ENCODE peak calls at places on chromosome 7, in four cellular contexts. One of them, this sample, is unnamed.

GRCh38 chr7:112759905-112760304 is 30.3 kb downstream of the TMEM168 start:
- DNase-seq in PC-3: no peak
- DNase-seq in adrenal gland: no peak
- DNase-seq in lung: no peak
- DNase-seq in this sample: no peak

GRCh38 chr7:22348379-22348778 is 8.6 kb downstream of the RAPGEF5 start:
- DNase-seq in PC-3: peak; percentile 66
- DNase-seq in adrenal gland: no peak
- DNase-seq in lung: no peak
- DNase-seq in this sample: no peak

GRCh38 chr7:47877336-47877735 is 70.9 kb downstream of the PKD1L1 start:
- DNase-seq in PC-3: no peak
- DNase-seq in adrenal gland: no peak
- DNase-seq in lung: peak; percentile 25
- DNase-seq in this sample: no peak

GRCh38 chr7:141402277-141402996 is 148.8 kb upstream of the AGK start:
- DNase-seq in PC-3: no peak
- DNase-seq in adrenal gland: no peak
- DNase-seq in lung: no peak
- DNase-seq in this sample: no peak

GRCh38 chr7:87474533-87475358 is 734 bp downstream of the ABCB4 start:
- DNase-seq in PC-3: peak; percentile 55
- DNase-seq in adrenal gland: peak; percentile 34
- DNase-seq in lung: no peak
- DNase-seq in this sample: no peak

GRCh38 chr7:81687062-81687461 is 82.8 kb downstream of the HGF start:
- DNase-seq in PC-3: no peak
- DNase-seq in adrenal gland: no peak
- DNase-seq in lung: no peak
- DNase-seq in this sample: no peak

GRCh38 chr7:129471402-129471827 is 30.9 kb upstream of the SMKR1 start:
- DNase-seq in PC-3: peak; percentile 83
- DNase-seq in adrenal gland: no peak
- DNase-seq in lung: no peak
- DNase-seq in this sample: no peak

GRCh38 chr7:145978769-145979168 is 137.8 kb upstream of the CNTNAP2 start:
- DNase-seq in PC-3: no peak
- DNase-seq in adrenal gland: no peak
- DNase-seq in lung: no peak
- DNase-seq in this sample: no peak

GRCh38 chr7:37918526-37918925 is 1.9 kb upstream of the SFRP4 start:
- DNase-seq in PC-3: no peak
- DNase-seq in adrenal gland: no peak
- DNase-seq in lung: no peak
- DNase-seq in this sample: no peak
- TF ChIP-seq CTCF in PC-3: peak; percentile 19
- TF ChIP-seq CTCF in adrenal gland: no peak
- TF ChIP-seq CTCF in lung: no peak
- TF ChIP-seq CTCF in this sample: no peak

GRCh38 chr7:152956006-152956405 is 196.5 kb downstream of the ACTR3B start:
- DNase-seq in PC-3: no peak
- DNase-seq in adrenal gland: no peak
- DNase-seq in lung: no peak
- DNase-seq in this sample: no peak
- TF ChIP-seq CTCF in PC-3: no peak
- TF ChIP-seq CTCF in adrenal gland: no peak
- TF ChIP-seq CTCF in lung: no peak
- TF ChIP-seq CTCF in this sample: no peak

GRCh38 chr7:3549598-3549997 is 248.5 kb downstream of the SDK1 start:
- DNase-seq in PC-3: no peak
- DNase-seq in adrenal gland: no peak
- DNase-seq in lung: no peak
- DNase-seq in this sample: no peak

GRCh38 chr7:3548815-3549214 is 247.8 kb downstream of the SDK1 start:
- DNase-seq in PC-3: no peak
- DNase-seq in adrenal gland: no peak
- DNase-seq in lung: no peak
- DNase-seq in this sample: no peak

GRCh38 chr7:3544202-3544601 is 243.2 kb downstream of the SDK1 start:
- DNase-seq in PC-3: no peak
- DNase-seq in adrenal gland: no peak
- DNase-seq in lung: no peak
- DNase-seq in this sample: no peak
- TF ChIP-seq CTCF in PC-3: peak; percentile 30
- TF ChIP-seq CTCF in adrenal gland: no peak
- TF ChIP-seq CTCF in lung: no peak
- TF ChIP-seq CTCF in this sample: no peak

GRCh38 chr7:52168085-52168484 is 851.5 kb upstream of the COBL start:
- DNase-seq in PC-3: no peak
- DNase-seq in adrenal gland: no peak
- DNase-seq in lung: no peak
- DNase-seq in this sample: no peak
- TF ChIP-seq CTCF in PC-3: peak; percentile 41
- TF ChIP-seq CTCF in adrenal gland: no peak
- TF ChIP-seq CTCF in lung: no peak
- TF ChIP-seq CTCF in this sample: peak; percentile 42

GRCh38 chr7:30564243-30564892 is 30.3 kb upstream of the GARS1 start:
- DNase-seq in PC-3: peak; percentile 88
- DNase-seq in adrenal gland: peak; percentile 81
- DNase-seq in lung: peak; percentile 83
- DNase-seq in this sample: peak; percentile 62

GRCh38 chr7:30562909-30563308 is 31.8 kb upstream of the GARS1 start:
- DNase-seq in PC-3: no peak
- DNase-seq in adrenal gland: no peak
- DNase-seq in lung: no peak
- DNase-seq in this sample: no peak

GRCh38 chr7:30563326-30563942 is 31.2 kb upstream of the GARS1 start:
- DNase-seq in PC-3: peak; percentile 87
- DNase-seq in adrenal gland: no peak
- DNase-seq in lung: no peak
- DNase-seq in this sample: no peak

GRCh38 chr7:30561389-30561788 is 33.3 kb upstream of the GARS1 start:
- DNase-seq in PC-3: no peak
- DNase-seq in adrenal gland: no peak
- DNase-seq in lung: no peak
- DNase-seq in this sample: no peak

GRCh38 chr7:30562498-30562897 is 32.2 kb upstream of the GARS1 start:
- DNase-seq in PC-3: peak; percentile 40
- DNase-seq in adrenal gland: no peak
- DNase-seq in lung: no peak
- DNase-seq in this sample: no peak
- TF ChIP-seq CTCF in PC-3: peak; percentile 30
- TF ChIP-seq CTCF in adrenal gland: no peak
- TF ChIP-seq CTCF in lung: no peak
- TF ChIP-seq CTCF in this sample: peak; percentile 17

DNA sequence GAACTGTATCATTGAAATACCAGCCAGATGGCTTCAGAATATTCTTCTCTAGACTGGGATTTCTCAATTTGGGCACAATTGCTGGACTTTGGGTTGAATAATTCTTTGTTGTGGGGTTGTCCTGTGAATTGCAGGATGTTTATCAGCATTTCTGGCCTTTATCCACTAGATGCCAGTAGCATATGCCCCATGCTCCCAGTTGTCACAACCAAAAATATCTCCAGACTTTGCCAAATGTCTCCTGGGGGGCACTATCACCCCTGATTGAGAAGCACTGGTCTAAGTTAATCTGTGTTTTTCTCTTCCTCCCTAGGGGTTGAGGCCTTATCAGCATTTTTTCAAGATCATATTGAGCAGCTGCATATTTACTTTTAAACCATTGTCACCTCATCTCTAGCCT is 204.9 kb upstream of the SP8 start:
- DNase-seq in PC-3: peak; percentile 28
- DNase-seq in adrenal gland: no peak
- DNase-seq in lung: no peak
- DNase-seq in this sample: no peak
- TF ChIP-seq CTCF in PC-3: peak; percentile 60
- TF ChIP-seq CTCF in adrenal gland: no peak
- TF ChIP-seq CTCF in lung: no peak
- TF ChIP-seq CTCF in this sample: peak; percentile 51